ENCODE peak calls at places on chromosomes 5 and 9, in five cellular contexts. P is tibial artery, K is T-helper 1 cell, C is NCI-H2029, T is bronchial epithelial cell. U is an unnamed sample.

GRCh38 chr5:176737746-176738699 is 72.3 kb upstream of the UNC5A start:
- DNase-seq in P (peak; percentile 12), K (no peak), C (no peak), T (no peak), U (no peak)

GRCh38 chr5:179209359-179210150 is 135.7 kb downstream of the ADAMTS2 start:
- DNase-seq in P (no peak), K (no peak), C (no peak), T (no peak), U (no peak)

GRCh38 chr5:181188700-181189362 is 16.2 kb downstream of the TRIM7 start:
- DNase-seq in P (peak; percentile 85), K (peak; percentile 62), C (no peak), T (peak; percentile 65), U (peak; percentile 73)

GRCh38 chr5:56900858-56901578 is 8.4 kb upstream of the SETD9 start:
- DNase-seq in P (no peak), K (no peak), C (peak; percentile 31), T (peak; percentile 50), U (peak; percentile 12)

GRCh38 chr5:132473019-132473531 is 17.5 kb downstream of the IRF1 start:
- DNase-seq in P (peak; percentile 25), K (peak; percentile 81), C (no peak), T (no peak), U (peak; percentile 89)

GRCh38 chr9:134243778-134244467 is 79.6 kb upstream of the RNU6ATAC start:
- DNase-seq in P (peak; percentile 55), K (no peak), C (no peak), T (no peak), U (peak; percentile 5)

GRCh38 chr9:137128158-137129088 is 10.5 kb upstream of the GRIN1 start:
- DNase-seq in P (no peak), K (no peak), C (no peak), T (no peak), U (no peak)

GRCh38 chr9:120627073-120627472 is 47.1 kb upstream of the CDK5RAP2 start:
- DNase-seq in P (no peak), K (no peak), C (no peak), T (no peak), U (no peak)

GRCh38 chr9:136075134-136075841 is 19.8 kb downstream of the NACC2 start:
- DNase-seq in P (no peak), K (no peak), C (no peak), T (no peak), U (no peak)

GRCh38 chr9:89486681-89487080 is 11.2 kb downstream of the SEMA4D start:
- DNase-seq in P (no peak), K (no peak), C (no peak), T (no peak), U (no peak)

GRCh38 chr9:106077731-106078130 is 383.4 kb downstream of the TMEM38B start:
- DNase-seq in P (no peak), K (no peak), C (no peak), T (no peak), U (no peak)

GRCh38 chr5:2686725-2687124 is 64.8 kb downstream of the IRX2 start:
- DNase-seq in P (no peak), K (no peak), C (peak; percentile 69), T (peak; percentile 20), U (no peak)

GRCh38 chr5:81825237-81825636 is 74.3 kb upstream of the SSBP2 start:
- DNase-seq in P (peak; percentile 53), K (no peak), C (peak; percentile 83), T (peak; percentile 62), U (no peak)

GRCh38 chr5:180467028-180467427 is 27.2 kb upstream of the CNOT6 start:
- DNase-seq in P (no peak), K (no peak), C (no peak), T (peak; percentile 34), U (no peak)

GRCh38 chr5:150498501-150498900 is 9.4 kb upstream of the NDST1 start:
- DNase-seq in P (no peak), K (no peak), C (no peak), T (no peak), U (no peak)